ENCODE peak calls at places on chromosomes 6 and 20, in six cellular contexts. E is astrocyte of the cerebellum, R is SHP77, T is fibroblast of the aortic adventitia, U is HCEC 1CT, W is renal cortical epithelial cell. P is an unnamed sample.

GRCh38 chr6:77456531-77457248 is 6.6 kb downstream of the HTR1B start:
- DNase-seq in E (peak), R (no peak), T (peak), U (peak), W (peak), P (no peak)

GRCh38 chr6:77463881-77464867 is 883 bp upstream of the HTR1B start:
- DNase-seq in E (no peak), R (no peak), T (no peak), U (peak), W (no peak), P (no peak)

GRCh38 chr20:32674362-32674789 is 635 bp upstream of the C20orf203 start:
- DNase-seq in E (peak), R (peak), T (peak), U (peak), W (peak), P (peak)

GRCh38 chr20:3209023-3209945 is at the start of gene ITPA:
- DNase-seq in E (no peak), R (peak), T (peak), U (peak), W (peak), P (peak)

GRCh38 chr20:23655551-23656211 is 17.9 kb upstream of the CST3 start:
- DNase-seq in E (no peak), R (no peak), T (peak), U (no peak), W (no peak), P (no peak)

GRCh38 chr6:7051780-7052440 is 55.9 kb upstream of the RREB1 start:
- DNase-seq in E (no peak), R (peak), T (no peak), U (no peak), W (no peak), P (peak)

GRCh38 chr6:75481936-75482593 is 11.5 kb downstream of the FILIP1 start:
- DNase-seq in E (peak), R (no peak), T (peak), U (no peak), W (no peak), P (no peak)

GRCh38 chr6:159473844-159474243 is 219.2 kb downstream of the SOD2 start:
- DNase-seq in E (peak), R (no peak), T (peak), U (no peak), W (no peak), P (no peak)

GRCh38 chr6:32627831-32628230 is 9.4 kb upstream of the HLA-DQA1 start:
- DNase-seq in E (no peak), R (no peak), T (peak), U (peak), W (peak), P (no peak)

GRCh38 chr6:48447251-48447650 is 336.3 kb upstream of the PTCHD4 start:
- DNase-seq in E (no peak), R (no peak), T (no peak), U (no peak), W (no peak), P (no peak)

GRCh38 chr6:33843696-33844121 is 39.9 kb upstream of the MLN start:
- DNase-seq in E (no peak), R (no peak), T (no peak), U (no peak), W (no peak), P (no peak)

GRCh38 chr6:127514396-127515227 is 4.5 kb downstream of the MTCL3 start:
- DNase-seq in E (peak), R (no peak), T (peak), U (peak), W (peak), P (no peak)

GRCh38 chr20:13554076-13554475 is 84.7 kb downstream of the TASP1 start:
- DNase-seq in E (peak), R (no peak), T (peak), U (no peak), W (peak), P (no peak)

GRCh38 chr20:2283706-2284423 is 11.9 kb upstream of the TGM3 start:
- DNase-seq in E (no peak), R (no peak), T (no peak), U (no peak), W (peak), P (no peak)

GRCh38 chr20:17701826-17702225 is 2.1 kb downstream of the BANF2 start:
- DNase-seq in E (no peak), R (no peak), T (no peak), U (no peak), W (no peak), P (no peak)

GRCh38 chr20:20012517-20012916 is 4.6 kb upstream of the NAA20 start:
- DNase-seq in E (no peak), R (no peak), T (no peak), U (no peak), W (no peak), P (no peak)

GRCh38 chr6:29483186-29483585 is 4.6 kb downstream of the MAS1L start:
- DNase-seq in E (no peak), R (no peak), T (no peak), U (no peak), W (no peak), P (no peak)

GRCh38 chr6:3444276-3445088 is 12.4 kb downstream of the SLC22A23 start:
- DNase-seq in E (no peak), R (no peak), T (no peak), U (no peak), W (no peak), P (no peak)

GRCh38 chr20:50141018-50141675 is 12.4 kb downstream of the PEDS1 start:
- DNase-seq in E (no peak), R (no peak), T (no peak), U (no peak), W (no peak), P (no peak)

GRCh38 chr6:79257381-79258205 is 23.1 kb upstream of the HMGN3 start:
- DNase-seq in E (no peak), R (no peak), T (peak), U (peak), W (peak), P (no peak)

GRCh38 chr6:6943411-6943810 is 164.3 kb upstream of the RREB1 start:
- DNase-seq in E (no peak), R (no peak), T (no peak), U (no peak), W (no peak), P (no peak)

GRCh38 chr20:51928931-51929330 is 126.6 kb upstream of the SALL4 start:
- DNase-seq in E (no peak), R (no peak), T (no peak), U (no peak), W (no peak), P (no peak)

GRCh38 chr6:7058250-7058923 is 49.4 kb upstream of the RREB1 start:
- DNase-seq in E (peak), R (peak), T (peak), U (peak), W (peak), P (no peak)

GRCh38 chr6:160974304-160974771 is 17.2 kb upstream of the MAP3K4 start:
- DNase-seq in E (peak), R (peak), T (peak), U (peak), W (peak), P (no peak)

P was measured in NCI-H2081.